ENCODE peak calls at places on chromosomes 16 and 17, in four cellular contexts. One of them, this sample, is unnamed.

GRCh38 chr16:75252946-75253911 is 1.8 kb upstream of the BCAR1 start:
- DNase-seq in A549: no peak
- DNase-seq in upper lobe of right lung: peak
- DNase-seq in retinal pigment epithelial cell: peak
- DNase-seq in this sample: no peak

GRCh38 chr16:11359370-11359769 is 14.1 kb downstream of the RMI2 start:
- DNase-seq in retinal pigment epithelial cell: no peak
- DNase-seq in A549: no peak
- DNase-seq in upper lobe of right lung: peak
- DNase-seq in this sample: no peak

GRCh38 chr17:62780951-62781350 is 27.2 kb downstream of the MARCHF10 start:
- DNase-seq in A549: no peak
- DNase-seq in retinal pigment epithelial cell: no peak
- DNase-seq in upper lobe of right lung: no peak
- DNase-seq in this sample: no peak

GRCh38 chr16:81524382-81524781 is 79.8 kb downstream of the CMIP start:
- DNase-seq in retinal pigment epithelial cell: no peak
- DNase-seq in upper lobe of right lung: peak
- DNase-seq in A549: no peak
- DNase-seq in this sample: no peak

GRCh38 chr17:79263191-79263590 is 188.6 kb downstream of the ENGASE start:
- DNase-seq in retinal pigment epithelial cell: no peak
- DNase-seq in upper lobe of right lung: no peak
- DNase-seq in A549: no peak
- DNase-seq in this sample: no peak

GRCh38 chr17:78618264-78619066 is 41.3 kb upstream of the DNAH17 start:
- DNase-seq in A549: no peak
- DNase-seq in upper lobe of right lung: no peak
- DNase-seq in retinal pigment epithelial cell: no peak
- DNase-seq in this sample: no peak

GRCh38 chr16:71426069-71426879 is 15.6 kb downstream of the TLE7 start:
- DNase-seq in retinal pigment epithelial cell: peak
- DNase-seq in upper lobe of right lung: peak
- DNase-seq in A549: peak
- DNase-seq in this sample: peak

GRCh38 chr17:79000396-79001189 is 9.0 kb downstream of the CANT1 start:
- DNase-seq in retinal pigment epithelial cell: no peak
- DNase-seq in upper lobe of right lung: no peak
- DNase-seq in A549: no peak
- DNase-seq in this sample: no peak

GRCh38 chr16:89687092-89687940 is 827 bp downstream of the CDK10 start:
- DNase-seq in upper lobe of right lung: no peak
- DNase-seq in A549: peak
- DNase-seq in retinal pigment epithelial cell: peak
- DNase-seq in this sample: no peak

GRCh38 chr16:66616592-66616991 is 12.1 kb downstream of the CMTM3 start:
- DNase-seq in retinal pigment epithelial cell: no peak
- DNase-seq in upper lobe of right lung: no peak
- DNase-seq in A549: no peak
- DNase-seq in this sample: no peak

GRCh38 chr16:11205754-11206459 is 50.1 kb downstream of the SOCS1 start:
- DNase-seq in retinal pigment epithelial cell: no peak
- DNase-seq in A549: no peak
- DNase-seq in upper lobe of right lung: no peak
- DNase-seq in this sample: no peak

GRCh38 chr16:3785413-3785812 is 68.1 kb upstream of the TRAP1 start:
- DNase-seq in retinal pigment epithelial cell: no peak
- DNase-seq in A549: no peak
- DNase-seq in upper lobe of right lung: no peak
- DNase-seq in this sample: no peak

GRCh38 chr17:12789075-12789975 is at the start of gene ARHGAP44:
- DNase-seq in upper lobe of right lung: peak
- DNase-seq in A549: peak
- DNase-seq in retinal pigment epithelial cell: peak
- DNase-seq in this sample: peak

GRCh38 chr17:57852041-57852954 is 2.5 kb upstream of the MRPS23 start:
- DNase-seq in upper lobe of right lung: no peak
- DNase-seq in retinal pigment epithelial cell: no peak
- DNase-seq in A549: no peak
- DNase-seq in this sample: no peak

GRCh38 chr17:63542218-63542545 is 8.1 kb upstream of the DCAF7 start:
- DNase-seq in upper lobe of right lung: no peak
- DNase-seq in retinal pigment epithelial cell: no peak
- DNase-seq in A549: no peak
- DNase-seq in this sample: no peak

GRCh38 chr17:18859256-18859655 is 1.3 kb downstream of the PRPSAP2 start:
- DNase-seq in retinal pigment epithelial cell: peak
- DNase-seq in A549: no peak
- DNase-seq in upper lobe of right lung: no peak
- DNase-seq in this sample: no peak

GRCh38 chr17:8448310-8448709 is 12.6 kb downstream of the NDEL1 start:
- DNase-seq in retinal pigment epithelial cell: no peak
- DNase-seq in upper lobe of right lung: no peak
- DNase-seq in A549: no peak
- DNase-seq in this sample: no peak

GRCh38 chr17:35089846-35090193 is 26.3 kb upstream of the RFFL start:
- DNase-seq in retinal pigment epithelial cell: no peak
- DNase-seq in A549: peak
- DNase-seq in upper lobe of right lung: no peak
- DNase-seq in this sample: no peak

GRCh38 chr17:39952665-39953470 is 9.9 kb upstream of the GSDMA start:
- DNase-seq in upper lobe of right lung: peak
- DNase-seq in retinal pigment epithelial cell: peak
- DNase-seq in A549: peak
- DNase-seq in this sample: peak

GRCh38 chr17:45873728-45874127 is 20.6 kb upstream of the MAPT start:
- DNase-seq in retinal pigment epithelial cell: no peak
- DNase-seq in A549: no peak
- DNase-seq in upper lobe of right lung: no peak
- DNase-seq in this sample: no peak

GRCh38 chr16:88010971-88011483 is 59.8 kb downstream of the BANP start:
- DNase-seq in retinal pigment epithelial cell: no peak
- DNase-seq in A549: no peak
- DNase-seq in upper lobe of right lung: no peak
- DNase-seq in this sample: no peak

GRCh38 chr16:14669776-14670175 is 24.3 kb downstream of the PLA2G10 start:
- DNase-seq in retinal pigment epithelial cell: no peak
- DNase-seq in A549: peak
- DNase-seq in upper lobe of right lung: peak
- DNase-seq in this sample: no peak

GRCh38 chr17:74840989-74841666 is 18.6 kb downstream of the GRIN2C start:
- DNase-seq in retinal pigment epithelial cell: no peak
- DNase-seq in A549: no peak
- DNase-seq in upper lobe of right lung: no peak
- DNase-seq in this sample: no peak

GRCh38 chr16:76800196-76800595 is 390.8 kb upstream of the MON1B start:
- DNase-seq in A549: no peak
- DNase-seq in upper lobe of right lung: no peak
- DNase-seq in retinal pigment epithelial cell: no peak
- DNase-seq in this sample: no peak

GRCh38 chr17:31130286-31131224 is 35.8 kb downstream of the NF1 start:
- DNase-seq in A549: no peak
- DNase-seq in upper lobe of right lung: no peak
- DNase-seq in retinal pigment epithelial cell: no peak
- DNase-seq in this sample: no peak

GRCh38 chr17:45381001-45381400 is 51.7 kb downstream of the ARHGAP27 start:
- DNase-seq in upper lobe of right lung: peak
- DNase-seq in retinal pigment epithelial cell: no peak
- DNase-seq in A549: no peak
- DNase-seq in this sample: no peak

GRCh38 chr17:57490446-57490845 is 234.1 kb downstream of the MSI2 start:
- DNase-seq in retinal pigment epithelial cell: no peak
- DNase-seq in upper lobe of right lung: no peak
- DNase-seq in A549: no peak
- DNase-seq in this sample: no peak

GRCh38 chr17:40150215-40150614 is 9.9 kb downstream of the CASC3 start:
- DNase-seq in A549: no peak
- DNase-seq in retinal pigment epithelial cell: no peak
- DNase-seq in upper lobe of right lung: no peak
- DNase-seq in this sample: no peak

GRCh38 chr17:81074440-81074839 is 39.5 kb downstream of the BAIAP2 start:
- DNase-seq in upper lobe of right lung: no peak
- DNase-seq in A549: no peak
- DNase-seq in retinal pigment epithelial cell: no peak
- DNase-seq in this sample: no peak

GRCh38 chr17:81076097-81076754 is 41.3 kb downstream of the BAIAP2 start:
- DNase-seq in A549: no peak
- DNase-seq in retinal pigment epithelial cell: no peak
- DNase-seq in upper lobe of right lung: no peak
- DNase-seq in this sample: no peak

GRCh38 chr17:81073967-81074366 is 39.0 kb downstream of the BAIAP2 start:
- DNase-seq in upper lobe of right lung: no peak
- DNase-seq in A549: no peak
- DNase-seq in retinal pigment epithelial cell: no peak
- DNase-seq in this sample: no peak

GRCh38 chr17:81074875-81075274 is 39.9 kb downstream of the BAIAP2 start:
- DNase-seq in A549: no peak
- DNase-seq in retinal pigment epithelial cell: no peak
- DNase-seq in upper lobe of right lung: no peak
- DNase-seq in this sample: no peak

GRCh38 chr17:81075307-81075706 is 40.4 kb downstream of the BAIAP2 start:
- DNase-seq in upper lobe of right lung: no peak
- DNase-seq in A549: no peak
- DNase-seq in retinal pigment epithelial cell: no peak
- DNase-seq in this sample: no peak
- TF ChIP-seq CTCF in upper lobe of right lung: no peak
- TF ChIP-seq CTCF in A549: no peak
- TF ChIP-seq CTCF in retinal pigment epithelial cell: no peak
- TF ChIP-seq CTCF in this sample: no peak

DNA sequence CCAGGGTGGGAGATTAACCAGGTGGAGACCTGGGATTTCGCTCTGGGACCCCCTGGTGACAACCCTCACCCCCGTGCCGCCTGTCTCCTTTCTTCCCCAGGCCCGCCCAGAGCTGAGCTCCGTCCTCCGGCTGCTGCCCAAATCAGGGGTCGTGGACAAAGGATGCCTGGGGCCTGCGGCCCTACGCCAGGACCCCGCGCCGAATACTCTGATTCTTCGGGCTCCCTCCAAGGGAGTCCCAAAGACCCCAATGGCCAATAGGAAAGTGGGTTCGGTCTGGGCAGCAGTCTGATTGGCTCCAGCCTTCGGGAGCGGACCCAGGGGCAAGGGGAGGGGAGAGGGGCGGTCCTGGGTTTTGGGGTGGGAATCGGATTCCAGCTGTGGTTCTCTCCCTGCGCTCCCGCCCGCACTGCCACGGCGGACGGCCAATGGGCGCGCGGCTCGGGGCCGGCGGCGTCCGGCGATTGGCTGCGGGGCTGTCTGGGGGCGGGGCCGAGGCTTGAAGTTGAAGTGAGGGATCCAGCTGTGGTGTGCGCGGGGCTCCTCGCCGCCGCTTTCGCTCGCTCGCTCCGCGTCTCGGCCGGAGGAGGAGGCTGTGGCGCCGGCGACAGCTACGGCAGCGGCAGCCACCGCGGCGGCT is at the start of gene CACNA1G:
- DNase-seq in upper lobe of right lung: peak
- DNase-seq in A549: peak
- DNase-seq in retinal pigment epithelial cell: no peak
- DNase-seq in this sample: no peak
- H3K4me3 ChIP-seq in upper lobe of right lung: peak
- H3K4me3 ChIP-seq in A549: peak
- H3K4me3 ChIP-seq in retinal pigment epithelial cell: peak
- H3K4me3 ChIP-seq in this sample: peak

GRCh38 chr16:2270070-2270462 is 2.1 kb upstream of the RNPS1 start:
- DNase-seq in A549: no peak
- DNase-seq in retinal pigment epithelial cell: no peak
- DNase-seq in upper lobe of right lung: no peak
- DNase-seq in this sample: no peak
- TF ChIP-seq CTCF in A549: no peak
- TF ChIP-seq CTCF in retinal pigment epithelial cell: no peak
- TF ChIP-seq CTCF in upper lobe of right lung: no peak
- TF ChIP-seq CTCF in this sample: no peak

GRCh38 chr16:68084504-68085258 is 489 bp upstream of the NFATC3 start:
- DNase-seq in A549: peak
- DNase-seq in retinal pigment epithelial cell: no peak
- DNase-seq in upper lobe of right lung: peak
- DNase-seq in this sample: peak
- H3K4me3 ChIP-seq in A549: peak
- H3K4me3 ChIP-seq in retinal pigment epithelial cell: peak
- H3K4me3 ChIP-seq in upper lobe of right lung: peak
- H3K4me3 ChIP-seq in this sample: peak

GRCh38 chr17:33686171-33686570 is 393.1 kb upstream of the ASIC2 start:
- DNase-seq in upper lobe of right lung: no peak
- DNase-seq in retinal pigment epithelial cell: no peak
- DNase-seq in A549: peak
- DNase-seq in this sample: no peak
- TF ChIP-seq CTCF in upper lobe of right lung: peak
- TF ChIP-seq CTCF in retinal pigment epithelial cell: peak
- TF ChIP-seq CTCF in A549: no peak
- TF ChIP-seq CTCF in this sample: peak

GRCh38 chr16:30585022-30585399 is 486 bp downstream of the ZNF785 start:
- DNase-seq in A549: no peak
- DNase-seq in upper lobe of right lung: no peak
- DNase-seq in retinal pigment epithelial cell: no peak
- DNase-seq in this sample: no peak
- H3K4me3 ChIP-seq in A549: no peak
- H3K4me3 ChIP-seq in upper lobe of right lung: peak
- H3K4me3 ChIP-seq in retinal pigment epithelial cell: peak
- H3K4me3 ChIP-seq in this sample: peak

GRCh38 chr17:44248220-44248529 is 19.8 kb downstream of the SLC4A1 start:
- DNase-seq in A549: no peak
- DNase-seq in retinal pigment epithelial cell: no peak
- DNase-seq in upper lobe of right lung: no peak
- DNase-seq in this sample: no peak
- TF ChIP-seq CTCF in A549: no peak
- TF ChIP-seq CTCF in retinal pigment epithelial cell: no peak
- TF ChIP-seq CTCF in upper lobe of right lung: no peak
- TF ChIP-seq CTCF in this sample: no peak

GRCh38 chr16:65122724-65122973 is 786 bp upstream of the CDH11 start:
- DNase-seq in upper lobe of right lung: no peak
- DNase-seq in A549: no peak
- DNase-seq in retinal pigment epithelial cell: no peak
- DNase-seq in this sample: no peak
- H3K4me3 ChIP-seq in upper lobe of right lung: peak
- H3K4me3 ChIP-seq in A549: peak
- H3K4me3 ChIP-seq in retinal pigment epithelial cell: peak
- H3K4me3 ChIP-seq in this sample: no peak

GRCh38 chr17:76671912-76672262 is 28.3 kb upstream of the ST6GALNAC1 start:
- DNase-seq in upper lobe of right lung: no peak
- DNase-seq in A549: no peak
- DNase-seq in retinal pigment epithelial cell: no peak
- DNase-seq in this sample: no peak
- TF ChIP-seq CTCF in upper lobe of right lung: no peak
- TF ChIP-seq CTCF in A549: no peak
- TF ChIP-seq CTCF in retinal pigment epithelial cell: no peak
- TF ChIP-seq CTCF in this sample: no peak